ENCODE peak calls at places on chromosomes 2 and 18, in six cellular contexts. P, T, B, A, V and L are unnamed samples.

GRCh38 chr18:13544953-13545352 is 181.4 kb downstream of the FAM210A start:
- DNase-seq in P (no peak), T (no peak), B (no peak), A (no peak), V (no peak), L (no peak)

GRCh38 chr2:216849987-216850386 is 9.9 kb downstream of the TNP1 start:
- DNase-seq in P (peak; percentile 41), T (no peak), B (no peak), A (no peak), V (no peak), L (peak; percentile 44)

GRCh38 chr2:171087547-171087946 is 73.1 kb downstream of the TLK1 start:
- DNase-seq in P (no peak), T (no peak), B (no peak), A (no peak), V (no peak), L (no peak)

GRCh38 chr18:78582131-78582789 is 397.4 kb upstream of the SALL3 start:
- DNase-seq in P (no peak), T (no peak), B (no peak), A (no peak), V (no peak), L (no peak)

GRCh38 chr18:22346968-22347611 is 70.6 kb downstream of the CTAGE1 start:
- DNase-seq in P (no peak), T (peak; percentile 77), B (peak; percentile 81), A (no peak), V (peak; percentile 55), L (peak; percentile 75)

GRCh38 chr2:167253025-167253424 is 364.7 kb downstream of the XIRP2 start:
- DNase-seq in P (peak; percentile 94), T (no peak), B (no peak), A (no peak), V (no peak), L (no peak)

GRCh38 chr2:136141510-136142154 is 23.7 kb upstream of the CXCR4 start:
- DNase-seq in P (no peak), T (peak; percentile 25), B (no peak), A (no peak), V (no peak), L (no peak)

GRCh38 chr18:73564073-73564472 is 583.6 kb downstream of the FBXO15 start:
- DNase-seq in P (peak; percentile 95), T (no peak), B (no peak), A (no peak), V (peak; percentile 95), L (peak; percentile 90)

GRCh38 chr2:186349508-186349907 is 136.6 kb upstream of the ZC3H15 start:
- DNase-seq in P (peak; percentile 96), T (no peak), B (no peak), A (peak; percentile 51), V (peak; percentile 43), L (peak; percentile 80)

GRCh38 chr2:96092896-96093295 is 23.5 kb downstream of the ADRA2B start:
- DNase-seq in P (no peak), T (no peak), B (no peak), A (no peak), V (no peak), L (no peak)

GRCh38 chr2:230664128-230664527 is 48.5 kb upstream of the CAB39 start:
- DNase-seq in P (no peak), T (no peak), B (no peak), A (no peak), V (no peak), L (peak; percentile 51)

GRCh38 chr18:73954267-73954666 is 193.4 kb downstream of the FBXO15 start:
- DNase-seq in P (no peak), T (no peak), B (no peak), A (no peak), V (no peak), L (no peak)

GRCh38 chr2:120261387-120262006 is 8.8 kb downstream of the RALB start:
- DNase-seq in P (no peak), T (no peak), B (no peak), A (peak; percentile 22), V (peak; percentile 24), L (no peak)

GRCh38 chr2:185738679-185739472 is at the start of gene FSIP2:
- DNase-seq in P (peak; percentile 62), T (peak; percentile 96), B (peak; percentile 94), A (peak; percentile 82), V (no peak), L (peak; percentile 47)

GRCh38 chr18:79693561-79694205 is 14.1 kb downstream of the CTDP1 start:
- DNase-seq in P (no peak), T (peak; percentile 47), B (peak; percentile 62), A (no peak), V (no peak), L (no peak)

GRCh38 chr2:182682210-182682609 is 33.8 kb upstream of the DNAJC10 start:
- DNase-seq in P (no peak), T (no peak), B (no peak), A (no peak), V (no peak), L (no peak)

GRCh38 chr2:120606280-120606679 is 129.4 kb upstream of the GLI2 start:
- DNase-seq in P (no peak), T (no peak), B (no peak), A (no peak), V (no peak), L (no peak)

GRCh38 chr18:79106084-79106483 is 36.9 kb downstream of the ATP9B start:
- DNase-seq in P (no peak), T (no peak), B (no peak), A (no peak), V (no peak), L (no peak)

GRCh38 chr2:231714639-231715498 is 6.5 kb downstream of the PTMA start:
- DNase-seq in P (peak; percentile 64), T (peak; percentile 93), B (peak; percentile 99), A (peak; percentile 67), V (peak; percentile 55), L (peak; percentile 68)

GRCh38 chr2:15242936-15243461 is 318.1 kb downstream of the NBAS start:
- DNase-seq in P (no peak), T (no peak), B (no peak), A (no peak), V (no peak), L (no peak)

DNA sequence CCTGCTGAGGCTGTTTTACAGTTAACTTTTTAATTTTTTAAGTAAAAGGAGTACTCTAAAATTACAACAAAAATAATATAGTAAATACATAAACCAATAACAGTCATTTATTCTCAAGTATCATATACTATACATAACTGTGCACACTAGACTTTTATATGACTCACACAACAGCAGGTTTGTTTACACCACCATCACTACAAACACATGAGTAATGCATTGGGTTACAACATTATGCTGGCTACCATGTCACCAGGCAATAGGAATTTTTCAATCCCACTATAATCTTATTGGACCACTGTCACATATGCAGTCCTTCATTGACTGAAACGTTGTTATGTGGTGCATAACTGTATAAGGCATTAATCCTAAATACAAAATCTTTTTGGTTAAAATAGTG is 42.5 kb downstream of the RASGRP3 start:
- DNase-seq in P (peak; percentile 80), T (no peak), B (no peak), A (no peak), V (peak; percentile 67), L (peak; percentile 65)
- H3F3A ChIP-seq in P (no peaks in the 10 kb centered on the region), T (no peaks in the 10 kb centered on the region), B (no peaks in the 10 kb centered on the region), A (no peaks in the 10 kb centered on the region), V (no peaks in the 10 kb centered on the region), L (peaks cover 17% of the 10 kb centered on the region)

DNA sequence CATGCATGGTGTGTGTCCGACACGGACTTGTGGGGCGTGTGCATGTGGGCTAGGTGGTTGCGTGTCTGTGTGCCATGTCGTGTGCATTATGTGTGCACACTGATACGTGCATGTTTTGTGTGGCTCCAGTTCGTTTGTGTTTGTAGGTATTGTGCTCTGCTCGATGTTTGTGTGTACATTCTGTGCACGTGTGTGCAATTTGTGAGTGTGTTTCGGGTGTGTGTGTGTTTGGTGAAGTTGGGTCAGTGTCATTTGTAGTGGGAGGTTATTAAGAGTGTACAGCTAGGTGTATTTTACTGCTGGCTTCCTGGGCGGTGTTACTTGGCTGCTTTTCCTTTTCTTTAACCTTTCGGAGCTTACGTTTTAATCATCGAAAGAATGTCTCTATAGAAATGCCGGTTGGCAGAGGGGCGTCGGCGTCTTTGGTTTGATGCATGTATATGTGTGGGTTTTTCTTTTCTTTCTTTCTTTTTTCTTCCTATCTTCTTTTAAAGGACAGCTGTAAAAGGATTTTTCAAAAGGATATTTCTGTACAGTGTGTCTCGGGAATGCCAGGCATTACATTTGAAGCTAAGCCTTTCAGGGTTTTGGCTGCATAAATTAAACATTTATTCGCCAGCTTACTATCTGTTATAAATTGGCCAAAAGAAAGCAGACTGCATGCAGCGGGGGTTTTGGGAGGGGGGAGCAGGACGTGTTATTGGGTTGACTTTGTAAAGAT is 1.3 kb downstream of the ASXL3 start:
- DNase-seq in P (no peak), T (peak; percentile 67), B (peak; percentile 46), A (no peak), V (no peak), L (no peak)
- TF ChIP-seq EZH2 in P (no peak), T (peak; percentile 10), B (peak; percentile 9), A (no peak), V (no peak), L (no peak)

DNA sequence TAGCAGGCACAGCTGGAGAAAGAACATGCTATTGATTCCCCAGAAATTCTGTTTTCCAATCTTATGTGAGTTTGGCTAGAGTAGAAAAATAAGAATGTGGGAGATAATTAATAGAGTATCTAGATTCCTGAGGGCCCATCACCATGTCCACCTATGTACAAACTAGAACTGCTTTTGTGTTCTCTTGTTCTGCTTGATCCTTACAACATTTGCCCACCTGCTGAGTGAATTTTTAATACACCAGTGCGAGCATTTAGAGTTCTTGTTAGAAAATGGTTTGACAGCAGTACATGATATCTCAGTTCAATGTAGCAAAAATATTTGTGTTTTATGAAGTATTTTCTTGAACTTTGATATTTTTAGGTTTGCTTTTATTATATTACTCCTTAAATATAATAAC is 52.3 kb upstream of the SPAG16 start:
- DNase-seq in P (no peak), T (no peak), B (no peak), A (no peak), V (no peak), L (no peak)
- H3F3A ChIP-seq in P (no peaks in the 10 kb centered on the region), T (peaks cover 34% of the 10 kb centered on the region), B (no peaks in the 10 kb centered on the region), A (no peaks in the 10 kb centered on the region), V (no peaks in the 10 kb centered on the region), L (peaks cover 6% of the 10 kb centered on the region)

GRCh38 chr2:100921685-100922161 is 80.4 kb upstream of the RPL31 start:
- DNase-seq in P (no peak), T (no peak), B (no peak), A (no peak), V (no peak), L (peak; percentile 83)
- TF ChIP-seq EZH2 in P (no peak), T (no peak), B (no peak), A (no peak), V (no peak), L (no peak)

DNA sequence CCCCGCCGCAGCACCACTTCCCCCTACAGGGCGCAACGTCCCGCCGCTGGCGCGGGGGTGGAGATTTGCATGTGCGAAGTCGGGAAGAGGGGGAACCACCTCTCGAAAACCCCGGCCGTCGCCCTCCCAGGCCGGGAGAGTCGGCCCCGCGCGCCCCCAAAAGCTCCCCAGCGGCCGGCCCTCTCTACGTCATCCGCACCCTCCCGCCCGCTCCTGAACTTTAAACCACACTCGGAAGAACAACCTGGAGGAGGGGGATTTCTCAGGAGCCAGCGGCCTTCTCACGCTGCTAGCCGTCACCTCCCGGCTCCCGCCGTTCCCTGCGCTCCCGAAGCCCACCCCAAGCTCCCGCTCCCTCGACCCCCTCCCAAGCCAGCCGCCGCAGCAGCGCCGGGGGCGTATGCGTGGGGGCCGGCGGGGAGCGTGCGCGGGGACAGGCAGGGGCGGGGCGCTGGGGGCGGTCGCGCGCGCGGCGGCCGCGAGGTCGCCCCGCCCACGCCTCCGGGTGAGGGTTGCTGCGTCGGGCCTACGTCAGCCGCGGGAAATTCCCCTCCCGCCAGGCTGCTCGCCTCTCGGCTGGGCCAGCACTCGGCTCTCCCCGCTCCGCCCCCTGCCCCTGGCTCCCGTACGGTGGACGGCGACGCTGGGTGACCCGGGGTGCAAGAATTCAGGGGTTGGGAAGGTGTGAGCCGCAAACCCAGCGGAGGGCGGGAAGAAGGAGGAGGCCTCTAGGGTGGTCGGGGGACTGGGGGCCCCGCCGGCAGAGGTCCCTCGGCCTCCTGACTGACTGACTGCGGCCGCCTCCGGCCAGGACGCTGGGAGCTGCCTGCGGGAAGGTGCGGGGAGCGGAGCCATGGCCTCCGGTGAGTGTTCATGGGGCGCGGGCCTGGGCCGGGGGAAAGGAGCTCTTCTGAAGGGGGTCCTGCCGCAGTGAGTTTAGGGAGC is at the start of gene REL:
- DNase-seq in P (peak; percentile 91), T (peak; percentile 97), B (peak; percentile 95), A (peak; percentile 90), V (peak; percentile 74), L (peak; percentile 98)
- H3F3A ChIP-seq in P (no peaks in the 10 kb centered on the region), T (peaks cover 26% of the 10 kb centered on the region), B (no peaks in the 10 kb centered on the region), A (peaks cover 17% of the 10 kb centered on the region), V (peaks cover 22% of the 10 kb centered on the region), L (peaks cover 15% of the 10 kb centered on the region)